ENCODE peak calls at places on chromosomes 11 and 22, in nine cellular contexts. T, Z, H, P, E, Y, G, C and I are unnamed samples.

GRCh38 chr11:10305262-10305963 is 540 bp downstream of the ADM start:
- DNase-seq in P (no peak), Z (peak), G (peak), H (peak), C (no peak), Y (no peak), E (no peak), T (peak), I (peak)

GRCh38 chr11:24386551-24387404 is 110.1 kb upstream of the LUZP2 start:
- DNase-seq in Z (peak), G (no peak), T (no peak), P (peak), E (no peak), Y (peak), C (peak), H (peak), I (peak)

GRCh38 chr11:69791266-69791665 is 16.1 kb upstream of the FGF4 start:
- DNase-seq in H (no peak), E (no peak), P (peak), G (no peak), Y (peak), Z (no peak), T (no peak), C (no peak), I (no peak)

GRCh38 chr11:66727282-66727882 is 1.6 kb downstream of the SPTBN2 start:
- DNase-seq in C (peak), Z (no peak), Y (no peak), H (no peak), T (no peak), G (peak), P (no peak), E (no peak), I (peak)

GRCh38 chr11:36131719-36132349 is 157.4 kb downstream of the COMMD9 start:
- DNase-seq in Z (peak), E (no peak), Y (peak), G (peak), H (peak), C (peak), P (no peak), T (no peak), I (peak)

GRCh38 chr11:27390318-27390958 is 27.4 kb upstream of the CCDC34 start:
- DNase-seq in E (no peak), G (no peak), Y (no peak), C (no peak), H (no peak), Z (no peak), T (no peak), P (no peak), I (no peak)

GRCh38 chr11:73114110-73114834 is 27.8 kb downstream of the FCHSD2 start:
- DNase-seq in Y (no peak), E (no peak), G (no peak), H (no peak), C (no peak), T (no peak), P (no peak), Z (no peak), I (no peak)

GRCh38 chr11:85752890-85753581 is 57.9 kb downstream of the SYTL2 start:
- DNase-seq in E (no peak), P (no peak), G (no peak), H (no peak), C (peak), T (no peak), Z (no peak), Y (no peak), I (no peak)

GRCh38 chr11:115170133-115170815 is 333.9 kb downstream of the CADM1 start:
- DNase-seq in E (peak), Y (peak), P (no peak), H (peak), Z (peak), G (no peak), C (peak), T (no peak), I (peak)

GRCh38 chr11:11415786-11416390 is 62.8 kb upstream of the CSNK2A3 start:
- DNase-seq in Z (no peak), H (no peak), P (no peak), G (no peak), Y (no peak), E (no peak), C (no peak), T (no peak), I (no peak)

GRCh38 chr22:30863161-30863833 is 105.3 kb downstream of the MORC2 start:
- DNase-seq in C (no peak), G (no peak), H (no peak), E (no peak), Y (peak), Z (peak), P (no peak), T (no peak), I (peak)

GRCh38 chr11:67278135-67278938 is 10.8 kb upstream of the ANKRD13D start:
- DNase-seq in T (no peak), P (no peak), C (no peak), Z (no peak), E (no peak), H (no peak), Y (no peak), G (peak), I (no peak)

GRCh38 chr11:7892751-7893356 is 38.2 kb downstream of the OR10A6 start:
- DNase-seq in P (peak), E (peak), Y (peak), T (no peak), C (peak), H (peak), G (no peak), Z (peak), I (peak)

GRCh38 chr22:44460287-44461082 is 37.5 kb downstream of the RTL6 start:
- DNase-seq in G (no peak), E (no peak), Y (no peak), C (no peak), H (no peak), P (no peak), Z (no peak), T (no peak), I (no peak)

GRCh38 chr22:50461536-50461935 is 13.3 kb downstream of the SBF1 start:
- DNase-seq in Z (no peak), C (no peak), H (no peak), P (no peak), E (no peak), T (no peak), Y (no peak), G (no peak), I (no peak)

GRCh38 chr11:57325735-57326048 is 940 bp upstream of the TNKS1BP1 start:
- DNase-seq in T (no peak), C (peak), Z (no peak), Y (no peak), E (peak), G (peak), H (peak), P (no peak), I (peak)